ENCODE peak calls at places on chromosomes 5 and 9, in five cellular contexts. Y is RWPE1; K is body of pancreas; I is stimulated activated naive CD8-positive, alpha-beta T cell treated with anti-CD3 and anti-CD28 coated beads, Interleukin-15, amount 100 ng/mL, for 72 hours; C is AG09309. V is an unnamed sample.
A peak's percentile ranks its signal among the peaks of the same experiment; 100 is the strongest.

GRCh38 chr9:136571525-136571924 is 25.7 kb upstream of the NOTCH1 start:
- DNase-seq in Y (no peak), K (no peak), I (no peak), C (no peak), V (no peak)

GRCh38 chr9:133778336-133778995 is 40.3 kb upstream of the SARDH start:
- DNase-seq in Y (no peak), K (no peak), I (no peak), C (no peak), V (no peak)

GRCh38 chr9:5205071-5205470 is 19.6 kb upstream of the INSL6 start:
- DNase-seq in Y (no peak), K (no peak), I (no peak), C (no peak), V (no peak)

GRCh38 chr9:112852741-112853505 is 37.8 kb downstream of the SLC46A2 start:
- DNase-seq in Y (no peak), K (no peak), I (no peak), C (no peak), V (peak; percentile 58)

GRCh38 chr5:107805166-107805565 is 134.4 kb upstream of the EFNA5 start:
- DNase-seq in Y (no peak), K (no peak), I (no peak), C (no peak), V (no peak)

GRCh38 chr9:109241931-109242330 is 74.9 kb upstream of the FRRS1L start:
- DNase-seq in Y (no peak), K (peak; percentile 46), I (no peak), C (no peak), V (no peak)

GRCh38 chr5:141512390-141513020 is 23.6 kb downstream of the PCDHGC5 start:
- DNase-seq in Y (peak; percentile 38), K (peak; percentile 90), I (peak; percentile 85), C (no peak), V (peak; percentile 81)

GRCh38 chr9:135077497-135078200 is 9.8 kb upstream of the OLFM1 start:
- DNase-seq in Y (peak; percentile 76), K (no peak), I (no peak), C (no peak), V (peak; percentile 13)

GRCh38 chr5:89996892-89997291 is 412.7 kb downstream of the CETN3 start:
- DNase-seq in Y (no peak), K (no peak), I (no peak), C (no peak), V (no peak)

V was measured in MCF 10A.